ENCODE peak calls at places on chromosomes 4 and X, in six cellular contexts. F is CD8-positive, alpha-beta memory T cell; C is cardiac fibroblast; U is HL-60; J is CD4-positive, alpha-beta memory T cell; S is AG10803. O is an unnamed sample.

GRCh38 chr4:148441986-148442829 is at the start of gene NR3C2:
- DNase-seq in F (peak), J (peak), S (peak), U (peak), C (peak), O (peak)

GRCh38 chr4:105092356-105092755 is 54.3 kb upstream of the TET2 start:
- DNase-seq in U (no peak), S (peak), C (peak), J (no peak), F (no peak), O (no peak)

GRCh38 chr4:94338681-94339351 is 3.8 kb downstream of the HPGDS start:
- DNase-seq in S (no peak), C (no peak), U (no peak), J (no peak), F (no peak), O (no peak)

GRCh38 chr4:164926301-164926700 is 49.3 kb downstream of the APELA start:
- DNase-seq in F (no peak), J (no peak), C (no peak), S (peak), U (no peak), O (no peak)

GRCh38 chr4:103018391-103019318 is 850 bp downstream of the SLC9B1 start:
- DNase-seq in U (no peak), J (no peak), C (peak), F (no peak), S (peak), O (peak)

GRCh38 chrX:119488749-119489148 is 20.5 kb downstream of the SLC25A5 start:
- DNase-seq in C (peak), J (peak), F (peak), U (peak), S (peak), O (no peak)

GRCh38 chrX:13180807-13181206 is 136.4 kb upstream of the FAM9C start:
- DNase-seq in C (peak), S (peak), F (no peak), J (no peak), U (peak), O (no peak)

GRCh38 chr4:121139533-121140222 is 24.4 kb downstream of the TNIP3 start:
- DNase-seq in S (peak), F (peak), J (peak), U (no peak), C (peak), O (no peak)

GRCh38 chr4:167906851-167907250 is 185.5 kb upstream of the ANXA10 start:
- DNase-seq in F (no peak), U (no peak), S (no peak), C (no peak), J (no peak), O (no peak)

GRCh38 chr4:81639248-81639647 is 167.5 kb upstream of the RASGEF1B start:
- DNase-seq in F (no peak), C (no peak), U (no peak), J (no peak), S (no peak), O (no peak)

GRCh38 chr4:45349859-45350258 is 623.5 kb upstream of the GNPDA2 start:
- DNase-seq in J (no peak), S (no peak), U (no peak), C (no peak), F (no peak), O (no peak)

GRCh38 chr4:45347056-45347455 is 620.7 kb upstream of the GNPDA2 start:
- DNase-seq in C (no peak), J (no peak), S (no peak), F (no peak), U (no peak), O (no peak)

GRCh38 chr4:45350438-45350837 is 624.1 kb upstream of the GNPDA2 start:
- DNase-seq in S (peak), C (peak), U (no peak), F (no peak), J (no peak), O (no peak)

GRCh38 chr4:45345551-45345950 is 619.2 kb upstream of the GNPDA2 start:
- DNase-seq in S (no peak), C (no peak), U (no peak), J (no peak), F (no peak), O (no peak)
- H3K4me3 ChIP-seq in S (no peak), C (no peak), U (no peak), J (no peak), F (no peak), O (no peak)

DNA sequence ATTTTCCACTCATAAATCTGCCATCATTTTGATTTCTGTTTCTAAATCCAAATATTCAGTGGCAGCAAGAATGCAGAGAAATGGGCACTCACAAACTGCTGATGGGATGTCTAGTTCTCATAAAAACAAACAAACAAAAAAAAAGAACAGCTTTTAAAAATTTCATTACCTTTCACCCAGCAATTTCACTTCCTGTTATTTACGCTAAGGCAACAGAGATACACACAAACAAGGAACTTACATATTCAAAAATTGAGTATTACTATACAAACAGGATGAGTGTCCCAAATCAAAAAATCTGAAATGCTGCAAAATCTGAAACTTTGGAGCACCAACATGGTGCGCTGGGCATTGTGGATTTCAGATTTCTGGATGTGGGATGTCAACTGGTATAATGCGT is 36.4 kb downstream of the FAT1 start:
- DNase-seq in F (no peak), S (no peak), J (no peak), C (peak), U (no peak), O (no peak)
- H3K4me3 ChIP-seq in F (no peak), S (no peak), J (no peak), C (no peak), U (no peak), O (no peak)

GRCh38 chr4:15451866-15452765 is 17.6 kb upstream of the CC2D2A start:
- DNase-seq in S (peak), C (peak), F (no peak), U (no peak), J (no peak), O (no peak)
- H3K4me3 ChIP-seq in S (no peak), C (no peak), F (no peak), U (no peak), J (no peak), O (no peak)

GRCh38 chr4:25970241-25970675 is 56.2 kb downstream of the SMIM20 start:
- DNase-seq in C (peak), S (peak), F (no peak), U (peak), J (no peak), O (no peak)
- H3K4me3 ChIP-seq in C (no peak), S (no peak), F (no peak), U (no peak), J (no peak), O (no peak)

GRCh38 chr4:112523008-112523440 is 7.0 kb upstream of the NEUROG2 start:
- DNase-seq in J (no peak), F (peak), S (peak), C (peak), U (peak), O (no peak)
- H3K4me3 ChIP-seq in J (peak), F (peak), S (peak), C (peak), U (peak), O (peak)